ENCODE peak calls at places on chromosomes 4 and X, in five cellular contexts. C is GM23248, J is aorta, N is Panc1, W is Peyer's patch. V is an unnamed sample.
A peak's percentile ranks its signal among the peaks of the same experiment; 100 is the strongest.

GRCh38 chr4:150493846-150494245 is 88.1 kb upstream of the MAB21L2 start:
- DNase-seq in J (no peak), C (peak; percentile 8), N (no peak), W (no peak), V (no peak)

GRCh38 chr4:89072921-89073320 is 15.9 kb upstream of the FAM13A start:
- DNase-seq in W (no peak), J (no peak), C (no peak), N (no peak), V (no peak)

GRCh38 chrX:25726539-25726938 is 411.6 kb upstream of the MAGEB18 start:
- DNase-seq in N (no peak), J (no peak), C (no peak), W (no peak), V (no peak)

GRCh38 chr4:19711871-19712270 is 539.8 kb upstream of the SLIT2 start:
- DNase-seq in C (peak; percentile 74), N (peak; percentile 5), W (no peak), J (no peak), V (no peak)

GRCh38 chr4:152735302-152735917 is 44.1 kb downstream of the TIGD4 start:
- DNase-seq in J (no peak), W (no peak), C (peak; percentile 56), N (no peak), V (no peak)

GRCh38 chrX:135432453-135432852 is 10.7 kb downstream of the SMIM10L2A start:
- DNase-seq in J (no peak), W (no peak), N (no peak), C (no peak), V (no peak)

GRCh38 chr4:54784188-54784671 is 126.5 kb downstream of the KIT start:
- DNase-seq in N (no peak), C (peak; percentile 96), J (peak; percentile 90), W (peak; percentile 60), V (peak; percentile 87)

GRCh38 chr4:165318982-165319381 is 8.5 kb upstream of the MSMO1 start:
- DNase-seq in N (no peak), C (no peak), J (no peak), W (no peak), V (no peak)

GRCh38 chr4:182578402-182578801 is 335.2 kb downstream of the TENM3 start:
- DNase-seq in W (no peak), J (no peak), C (peak; percentile 64), N (peak; percentile 20), V (no peak)

GRCh38 chr4:147078362-147078761 is 132.7 kb upstream of the TTC29 start:
- DNase-seq in W (no peak), N (no peak), C (peak; percentile 33), J (no peak), V (no peak)

GRCh38 chrX:44227981-44228380 is 115.5 kb downstream of the EFHC2 start:
- DNase-seq in J (no peak), C (peak; percentile 0), W (no peak), N (no peak), V (no peak)

DNA sequence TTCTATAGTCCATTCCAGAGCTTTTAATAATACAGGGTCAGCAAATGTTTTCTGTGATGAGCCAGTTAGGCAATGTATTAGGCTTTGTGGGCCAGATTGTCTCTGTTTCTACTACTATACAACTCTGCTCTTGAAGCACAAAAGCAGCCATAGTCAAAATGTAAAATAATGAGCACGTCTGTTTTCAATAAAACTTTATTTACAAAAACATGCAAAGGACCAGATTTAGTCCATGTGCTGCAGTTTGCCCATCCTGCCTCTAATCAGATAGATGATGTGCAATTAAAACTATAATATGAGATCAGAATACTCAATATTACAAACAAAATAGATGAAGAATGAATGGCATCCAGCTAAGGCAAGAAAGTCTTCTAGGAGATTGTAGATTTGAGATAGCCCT is 127.8 kb upstream of the FRMPD4 start:
- DNase-seq in N (no peak), W (no peak), C (no peak), J (no peak), V (no peak)
- H3K27me3 ChIP-seq in N (no peaks in the 10 kb centered on the region), W (no peaks in the 10 kb centered on the region), C (no peaks in the 10 kb centered on the region), J (no peaks in the 10 kb centered on the region), V (no peaks in the 10 kb centered on the region)

GRCh38 chr4:108360857-108361820 is 192.4 kb upstream of the LEF1 start:
- DNase-seq in N (no peak), W (no peak), J (no peak), C (peak; percentile 81), V (no peak)
- H3K27ac ChIP-seq in N (no peak overlapping the region), W (no peak overlapping the region), J (no peak overlapping the region), C (peak overlapping the region; percentile 10), V (no peak overlapping the region)

GRCh38 chrX:2703991-2704369 is 12.9 kb downstream of the CD99 start:
- DNase-seq in N (no peak), C (peak; percentile 73), W (peak; percentile 63), J (no peak), V (peak; percentile 47)

GRCh38 chrX:2700405-2701320 is 9.6 kb downstream of the CD99 start:
- DNase-seq in J (no peak), N (no peak), W (peak; percentile 1), C (no peak), V (no peak)

GRCh38 chrX:2699959-2700358 is 8.9 kb downstream of the CD99 start:
- DNase-seq in J (no peak), W (no peak), N (no peak), C (no peak), V (no peak)

GRCh38 chrX:2698604-2699003 is 7.5 kb downstream of the CD99 start:
- DNase-seq in W (peak; percentile 2), N (no peak), C (no peak), J (no peak), V (no peak)

GRCh38 chrX:2701600-2701999 is 10.5 kb downstream of the CD99 start:
- DNase-seq in C (no peak), N (no peak), W (peak; percentile 37), J (no peak), V (peak; percentile 64)
- H3K36me3 ChIP-seq in C (no peaks in the 10 kb centered on the region), N (no peaks in the 10 kb centered on the region), W (no peaks in the 10 kb centered on the region), J (no peaks in the 10 kb centered on the region), V (no peaks in the 10 kb centered on the region)

DNA sequence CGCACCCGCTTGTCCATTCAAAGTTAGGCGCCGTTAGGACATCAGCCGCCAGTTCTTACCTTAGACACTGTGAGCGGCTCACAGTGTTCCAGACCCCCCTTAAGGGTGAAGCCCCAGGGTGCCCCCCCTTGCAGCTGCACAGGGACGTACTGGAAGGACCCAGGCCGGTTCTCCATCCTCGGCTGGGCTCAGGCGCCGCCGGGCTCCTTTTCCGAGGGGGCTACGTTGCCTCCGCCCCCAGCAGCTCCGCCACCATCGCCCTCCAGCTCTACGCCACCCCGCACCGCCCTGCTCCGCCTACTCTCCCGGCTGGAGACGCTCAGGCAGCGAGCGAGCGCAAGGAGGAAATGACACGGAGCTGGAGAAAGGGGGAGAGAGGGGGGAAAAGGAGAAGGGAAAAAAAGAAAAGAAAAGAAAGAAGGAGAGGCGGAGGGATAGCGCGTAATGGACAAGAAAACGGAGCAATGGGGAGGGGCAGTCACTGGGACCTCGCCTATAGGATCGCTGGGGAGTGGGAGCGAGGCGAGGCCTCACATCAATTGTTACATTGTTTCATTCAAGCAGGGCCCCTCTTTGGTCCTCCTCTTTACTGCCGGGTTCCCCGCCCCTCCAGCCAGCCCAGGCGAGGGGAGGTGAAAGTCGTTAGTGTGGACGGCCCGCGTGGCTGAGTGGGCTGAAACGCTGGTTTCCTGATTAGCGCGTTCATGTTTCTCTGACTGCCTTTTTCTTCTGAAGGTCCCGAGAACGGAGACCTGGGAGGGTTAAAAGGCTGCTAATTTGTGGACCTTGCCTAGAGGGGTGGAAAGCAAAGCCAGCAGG is at the start of gene SHROOM4:
- DNase-seq in C (peak; percentile 76), J (peak; percentile 71), W (peak; percentile 58), N (no peak), V (peak; percentile 40)
- H3K27me3 ChIP-seq in C (no peaks in the 10 kb centered on the region), J (no peaks in the 10 kb centered on the region), W (no peaks in the 10 kb centered on the region), N (no peaks in the 10 kb centered on the region), V (no peaks in the 10 kb centered on the region)

GRCh38 chr4:15147709-15148651 is 145.7 kb downstream of the CPEB2 start:
- DNase-seq in W (no peak), J (no peak), C (peak; percentile 34), N (no peak), V (no peak)
- H3K27ac ChIP-seq in W (no peak overlapping the region), J (no peak overlapping the region), C (no peak overlapping the region), N (no peak overlapping the region), V (peak overlapping the region; percentile 81)

GRCh38 chr4:712916-713632 is 7.4 kb downstream of the PCGF3 start:
- DNase-seq in N (no peak), W (no peak), J (no peak), C (no peak), V (no peak)
- H3K36me3 ChIP-seq in N (no peaks in the 10 kb centered on the region), W (no peaks in the 10 kb centered on the region), J (no peaks in the 10 kb centered on the region), C (no peaks in the 10 kb centered on the region), V (no peaks in the 10 kb centered on the region)

V was measured in left ventricle myocardium inferior.